ENCODE peak calls at places on chromosomes 16 and 17, in six cellular contexts. T is right lobe of liver, A is gastrocnemius medialis, B is GM12892, V is heart left ventricle, P is esophagus squamous epithelium. I is an unnamed sample.

GRCh38 chr16:53666816-53667415 is 36.7 kb downstream of the RPGRIP1L start:
- DNase-seq in A (no peak), V (no peak), T (no peak), P (no peak), B (no peak), I (no peak)

GRCh38 chr17:41528959-41529353 is 848 bp upstream of the KRT19 start:
- DNase-seq in A (no peak), B (no peak), V (peak), P (no peak), T (no peak), I (no peak)

GRCh38 chr17:82974136-82974952 is 105.1 kb upstream of the METRNL start:
- DNase-seq in P (no peak), B (no peak), T (no peak), V (peak), A (no peak), I (no peak)

GRCh38 chr16:24540575-24541240 is 1.3 kb downstream of the RBBP6 start:
- DNase-seq in T (no peak), A (no peak), B (no peak), P (no peak), V (no peak), I (no peak)

GRCh38 chr16:87931504-87931903 is 4.8 kb downstream of the CA5A start:
- DNase-seq in P (no peak), V (no peak), A (no peak), T (no peak), B (no peak), I (no peak)

GRCh38 chr16:27254262-27254811 is 14.2 kb downstream of the NSMCE1 start:
- DNase-seq in V (no peak), T (no peak), P (no peak), A (no peak), B (no peak), I (no peak)

GRCh38 chr16:11349599-11350276 is 4.5 kb downstream of the RMI2 start:
- DNase-seq in P (no peak), V (peak), T (peak), A (peak), B (no peak), I (peak)

GRCh38 chr17:65074778-65075250 is 18.3 kb upstream of the GNA13 start:
- DNase-seq in T (peak), V (peak), B (no peak), A (peak), P (no peak), I (peak)

GRCh38 chr17:52824542-52824941 is 666.0 kb upstream of the CA10 start:
- DNase-seq in T (peak), B (no peak), V (no peak), P (no peak), A (no peak), I (no peak)

GRCh38 chr17:67390646-67391480 is 13.8 kb downstream of the PITPNC1 start:
- DNase-seq in P (no peak), T (peak), A (peak), V (no peak), B (no peak), I (no peak)

GRCh38 chr16:57196276-57196675 is 10.1 kb downstream of the RSPRY1 start:
- DNase-seq in P (no peak), V (no peak), A (no peak), B (no peak), T (no peak), I (no peak)

GRCh38 chr17:67055811-67056745 is 11.7 kb downstream of the CACNG1 start:
- DNase-seq in V (no peak), B (no peak), P (no peak), A (peak), T (no peak), I (no peak)

GRCh38 chr17:5897320-5897911 is 172.8 kb upstream of the WSCD1 start:
- DNase-seq in T (no peak), P (no peak), V (no peak), B (no peak), A (no peak), I (no peak)

GRCh38 chr17:57211543-57211942 is 44.8 kb upstream of the MSI2 start:
- DNase-seq in B (no peak), A (no peak), P (no peak), V (no peak), T (no peak), I (no peak)

GRCh38 chr17:72661945-72662826 is 430.3 kb downstream of the SLC39A11 start:
- DNase-seq in T (no peak), V (no peak), B (no peak), P (no peak), A (no peak), I (no peak)

GRCh38 chr17:12104831-12105230 is 84.2 kb downstream of the MAP2K4 start:
- DNase-seq in B (no peak), V (no peak), T (no peak), A (no peak), P (no peak), I (no peak)

GRCh38 chr17:10802487-10803284 is 1.2 kb downstream of the TMEM238L start:
- DNase-seq in V (no peak), A (no peak), B (no peak), P (no peak), T (no peak), I (no peak)

GRCh38 chr16:73599870-73600269 is 551.9 kb upstream of the ZFHX3 start:
- DNase-seq in V (no peak), B (no peak), A (no peak), T (no peak), P (no peak), I (no peak)

GRCh38 chr17:34886831-34887230 is 74.4 kb downstream of the CCT6B start:
- DNase-seq in T (no peak), B (no peak), P (no peak), A (no peak), V (no peak), I (no peak)

GRCh38 chr17:81101614-81102306 is 63.5 kb upstream of the PVALEF start:
- DNase-seq in T (peak), A (peak), P (no peak), V (peak), B (peak), I (peak)

GRCh38 chr16:22659933-22660332 is 149.2 kb downstream of the NPIPB5 start:
- DNase-seq in A (no peak), B (no peak), P (no peak), T (no peak), V (no peak), I (no peak)

GRCh38 chr17:80568246-80568645 is 23.6 kb downstream of the RPTOR start:
- DNase-seq in T (no peak), B (no peak), A (no peak), P (no peak), V (no peak), I (no peak)

GRCh38 chr16:49526966-49527365 is 153.4 kb downstream of the C16orf78 start:
- DNase-seq in A (no peak), B (no peak), T (no peak), P (no peak), V (no peak), I (no peak)

GRCh38 chr16:4825196-4825595 is 21.9 kb downstream of the GLYR1 start:
- DNase-seq in P (no peak), T (no peak), B (no peak), A (peak), V (peak), I (no peak)

GRCh38 chr17:83056583-83057396 is 22.6 kb upstream of the METRNL start:
- DNase-seq in V (no peak), A (peak), T (peak), B (no peak), P (no peak), I (peak)

GRCh38 chr17:56762988-56763387 is 70.7 kb downstream of the C17orf67 start:
- DNase-seq in V (no peak), T (no peak), P (no peak), A (no peak), B (no peak), I (no peak)

GRCh38 chr17:8916470-8916869 is 49.0 kb upstream of the PIK3R6 start:
- DNase-seq in A (no peak), T (no peak), P (no peak), B (no peak), V (no peak), I (no peak)

GRCh38 chr16:68972008-68972407 is 128.7 kb downstream of the TANGO6 start:
- DNase-seq in P (no peak), T (no peak), B (no peak), A (no peak), V (no peak), I (no peak)

GRCh38 chr17:58279736-58280479 is 827 bp downstream of the MPO start:
- DNase-seq in T (no peak), V (no peak), A (no peak), P (no peak), B (no peak), I (no peak)

GRCh38 chr16:70270176-70270575 is 18.4 kb upstream of the EXOSC6 start:
- DNase-seq in P (no peak), B (no peak), V (no peak), A (no peak), T (no peak), I (peak)

GRCh38 chr16:2244301-2244700 is 7.1 kb downstream of the ECI1 start:
- DNase-seq in A (no peak), P (no peak), V (no peak), T (peak), B (no peak), I (no peak)

GRCh38 chr17:78707016-78707415 is 75.1 kb downstream of the CYTH1 start:
- DNase-seq in P (no peak), V (no peak), B (no peak), T (no peak), A (no peak), I (no peak)

GRCh38 chr17:32142038-32142856 is at the start of gene RHOT1:
- DNase-seq in P (no peak), B (peak), V (peak), A (peak), T (peak), I (peak)

GRCh38 chr16:74183601-74184365 is 112.8 kb upstream of the PSMD7 start:
- DNase-seq in A (no peak), V (no peak), P (no peak), B (no peak), T (no peak), I (no peak)

GRCh38 chr16:55889518-55889917 is 14.3 kb upstream of the CES5A start:
- DNase-seq in B (no peak), P (no peak), V (no peak), T (no peak), A (no peak), I (no peak)

GRCh38 chr17:78263063-78263735 is 31.8 kb downstream of the TMEM235 start:
- DNase-seq in A (no peak), P (no peak), B (no peak), T (peak), V (peak), I (no peak)

GRCh38 chr17:61555127-61555531 is 35.9 kb downstream of the NACA2 start:
- DNase-seq in A (no peak), T (no peak), V (no peak), P (no peak), B (no peak), I (no peak)

GRCh38 chr17:61554209-61554608 is 36.8 kb downstream of the NACA2 start:
- DNase-seq in V (no peak), A (no peak), P (no peak), T (no peak), B (no peak), I (no peak)

GRCh38 chr17:61547113-61547512 is 43.9 kb downstream of the NACA2 start:
- DNase-seq in T (no peak), P (no peak), B (no peak), V (no peak), A (no peak), I (no peak)

GRCh38 chr17:61556224-61557188 is 34.5 kb downstream of the NACA2 start:
- DNase-seq in P (no peak), B (no peak), V (no peak), T (no peak), A (no peak), I (no peak)

DNA sequence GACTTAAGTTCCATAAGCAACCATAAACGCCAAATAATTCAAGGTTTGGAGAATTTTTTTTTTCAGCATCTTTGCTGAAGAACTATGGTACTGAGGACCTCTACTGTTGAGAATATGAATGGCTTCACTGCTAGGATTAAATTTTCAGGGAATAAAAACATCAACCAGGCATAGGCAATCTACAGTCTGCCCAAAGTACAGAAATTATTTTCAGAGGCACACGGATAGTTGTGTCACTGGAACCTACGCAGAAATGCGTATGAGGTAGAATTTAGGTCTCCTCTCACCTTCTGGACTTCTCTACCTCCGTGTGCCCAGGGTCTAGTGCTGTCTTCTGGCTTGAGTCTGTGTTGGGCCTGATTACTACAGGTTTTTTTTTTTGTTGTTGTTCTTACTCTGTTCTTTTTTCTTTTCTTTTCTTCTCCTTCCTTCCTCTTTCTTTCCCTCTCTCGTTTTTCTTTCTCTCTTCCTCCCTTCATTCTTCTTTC is 39.7 kb downstream of the NACA2 start:
- DNase-seq in B (no peak), V (no peak), P (no peak), A (no peak), T (no peak), I (no peak)
- TF ChIP-seq POLR2A in B (no peak), V (no peak), P (no peak), A (no peak), T (no peak), I (no peak)

GRCh38 chr17:50665838-50666237 is 31.2 kb downstream of the ABCC3 start:
- DNase-seq in T (no peak), B (no peak), V (no peak), A (no peak), P (no peak), I (no peak)

GRCh38 chr17:50668838-50669581 is 34.3 kb downstream of the ABCC3 start:
- DNase-seq in A (no peak), B (no peak), T (no peak), V (no peak), P (no peak), I (no peak)

GRCh38 chr17:50667259-50668024 is 32.8 kb downstream of the ABCC3 start:
- DNase-seq in P (no peak), A (no peak), B (no peak), T (no peak), V (no peak), I (no peak)

GRCh38 chr17:50666316-50666715 is 31.6 kb downstream of the ABCC3 start:
- DNase-seq in A (no peak), B (no peak), T (no peak), P (no peak), V (no peak), I (no peak)

DNA sequence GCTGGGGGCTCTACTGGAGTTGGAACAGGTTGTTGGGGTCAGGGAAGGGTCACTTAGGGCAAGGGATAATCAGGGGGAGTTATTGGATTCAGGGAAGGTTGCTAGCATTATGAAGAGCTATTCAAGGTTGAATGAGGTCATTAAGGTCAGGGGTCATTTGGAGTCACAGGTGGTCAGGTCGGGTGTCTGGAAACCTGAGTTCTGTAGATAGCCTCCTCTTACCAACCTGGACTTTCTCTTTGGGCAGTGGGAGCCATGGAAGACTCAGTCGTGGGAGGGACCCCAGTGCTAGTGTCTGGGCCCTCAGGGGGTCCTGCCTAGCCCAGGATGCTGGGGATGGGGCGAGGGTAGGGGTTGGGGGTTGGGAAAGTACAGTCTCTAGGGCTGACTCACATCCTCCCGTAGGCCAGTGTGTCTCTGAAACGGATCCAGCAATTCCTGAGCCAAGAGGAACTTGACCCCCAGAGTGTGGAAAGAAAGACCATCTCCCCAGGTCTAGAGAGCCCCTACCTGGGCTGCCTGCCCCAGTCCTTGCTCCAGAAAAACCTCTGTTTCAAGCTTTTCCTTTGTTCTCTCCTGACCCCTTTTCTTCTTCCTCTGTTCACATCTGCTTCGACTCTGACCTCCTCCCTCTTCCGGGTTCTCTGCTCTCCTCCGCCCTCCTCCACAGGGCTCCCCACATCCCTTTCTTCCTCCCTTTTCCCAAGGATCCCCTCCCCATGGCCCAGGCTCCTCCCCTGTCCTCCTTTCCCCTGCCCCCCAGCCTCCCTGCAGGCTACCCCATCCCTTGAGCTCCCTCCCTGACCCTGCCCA is 33.5 kb downstream of the ABCC3 start:
- DNase-seq in A (no peak), T (no peak), P (no peak), B (no peak), V (no peak), I (no peak)
- TF ChIP-seq POLR2A in A (no peak), T (no peak), P (no peak), B (no peak), V (no peak), I (no peak)

GRCh38 chr17:17663160-17664072 is 17.8 kb upstream of the RAI1 start:
- DNase-seq in P (no peak), B (peak), A (no peak), V (peak), T (no peak), I (peak)
- TF ChIP-seq POLR2A in P (no peak), B (peak), A (no peak), V (no peak), T (no peak), I (no peak)

GRCh38 chr17:45021607-45022287 is 29.7 kb downstream of the DCAKD start:
- DNase-seq in B (peak), P (no peak), V (peak), A (peak), T (peak), I (peak)
- TF ChIP-seq POLR2A in B (no peak), P (no peak), V (peak), A (no peak), T (no peak), I (no peak)

DNA sequence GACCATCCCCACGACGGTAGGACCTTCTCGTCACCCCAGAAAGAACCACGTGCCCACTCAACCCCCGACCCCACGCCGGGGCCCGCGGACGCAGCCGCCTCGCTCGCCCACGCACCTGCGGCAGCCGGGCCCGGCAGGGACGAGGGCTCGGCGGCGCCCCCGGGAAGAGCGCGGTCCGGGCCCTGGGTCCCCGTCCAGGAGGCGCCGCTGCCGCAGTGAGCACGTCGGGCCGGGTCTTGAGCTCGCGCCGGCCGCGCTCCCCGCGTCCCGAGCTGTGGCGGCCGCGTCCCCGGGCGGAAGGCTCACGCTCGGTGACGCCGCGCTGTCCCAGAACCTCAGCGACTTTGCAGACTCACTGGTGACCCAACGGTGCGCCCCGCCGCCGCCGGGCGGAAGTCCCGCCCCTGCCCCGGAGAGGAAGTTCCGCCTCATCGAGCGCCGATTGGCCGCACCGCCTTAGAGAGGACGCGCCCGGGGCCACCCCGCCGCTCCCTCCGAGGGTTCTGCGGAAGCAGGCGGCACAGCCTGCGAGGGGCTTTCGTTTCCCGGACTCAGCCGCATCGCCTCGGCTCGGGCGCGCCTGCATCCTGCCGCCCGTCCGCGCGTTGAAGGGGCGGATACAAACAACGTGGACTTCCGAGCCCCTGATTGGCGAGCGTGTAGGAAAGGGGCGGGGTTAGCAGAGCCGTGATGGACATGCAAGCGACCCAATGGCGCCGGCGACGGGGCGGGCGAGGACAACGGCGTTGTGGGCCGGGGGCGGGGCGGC is 793 bp upstream of the RAB40C start:
- DNase-seq in B (peak), V (peak), A (peak), T (peak), P (peak), I (peak)
- TF ChIP-seq POLR2A in B (peak), V (peak), A (peak), T (peak), P (peak), I (peak)

GRCh38 chr16:647173-647902 is 1.8 kb upstream of the WDR90 start:
- DNase-seq in V (no peak), P (no peak), B (no peak), T (peak), A (peak), I (no peak)
- TF ChIP-seq POLR2A in V (no peak), P (no peak), B (no peak), T (peak), A (no peak), I (no peak)